ENCODE peak calls at places on chromosomes 1 and 21, in six cellular contexts. One of them, this sample, is unnamed.

GRCh38 chr21:45540601-45540970 is 1.7 kb downstream of the SLC19A1 start:
- DNase-seq in PC-9: no peak
- DNase-seq in fibroblast of the aortic adventitia: peak; percentile 42
- DNase-seq in AG10803: no peak
- DNase-seq in Peyer's patch: no peak
- DNase-seq in A549: no peak
- DNase-seq in this sample: no peak

GRCh38 chr1:184036517-184036949 is 995 bp downstream of the COLGALT2 start:
- DNase-seq in PC-9: no peak
- DNase-seq in fibroblast of the aortic adventitia: no peak
- DNase-seq in AG10803: peak; percentile 23
- DNase-seq in Peyer's patch: no peak
- DNase-seq in A549: peak; percentile 11
- DNase-seq in this sample: no peak

GRCh38 chr1:240946926-240947325 is 335.0 kb upstream of the GREM2 start:
- DNase-seq in PC-9: no peak
- DNase-seq in fibroblast of the aortic adventitia: peak; percentile 67
- DNase-seq in AG10803: peak; percentile 61
- DNase-seq in Peyer's patch: no peak
- DNase-seq in A549: peak; percentile 46
- DNase-seq in this sample: peak; percentile 18

GRCh38 chr21:41916888-41917433 is 36.9 kb downstream of the C2CD2 start:
- DNase-seq in PC-9: no peak
- DNase-seq in fibroblast of the aortic adventitia: no peak
- DNase-seq in AG10803: no peak
- DNase-seq in Peyer's patch: no peak
- DNase-seq in A549: no peak
- DNase-seq in this sample: no peak

GRCh38 chr1:238596703-238597102 is 706.0 kb upstream of the ZP4 start:
- DNase-seq in PC-9: no peak
- DNase-seq in fibroblast of the aortic adventitia: no peak
- DNase-seq in AG10803: no peak
- DNase-seq in Peyer's patch: no peak
- DNase-seq in A549: no peak
- DNase-seq in this sample: no peak

GRCh38 chr1:41523071-41523470 is 38.6 kb upstream of the EDN2 start:
- DNase-seq in PC-9: no peak
- DNase-seq in fibroblast of the aortic adventitia: no peak
- DNase-seq in AG10803: no peak
- DNase-seq in Peyer's patch: no peak
- DNase-seq in A549: no peak
- DNase-seq in this sample: no peak

GRCh38 chr1:31980835-31981782 is 32.6 kb upstream of the KHDRBS1 start:
- DNase-seq in PC-9: no peak
- DNase-seq in fibroblast of the aortic adventitia: no peak
- DNase-seq in AG10803: no peak
- DNase-seq in Peyer's patch: no peak
- DNase-seq in A549: no peak
- DNase-seq in this sample: no peak

GRCh38 chr1:74193908-74194307 is 4.1 kb downstream of the LRRIQ3 start:
- DNase-seq in PC-9: no peak
- DNase-seq in fibroblast of the aortic adventitia: peak; percentile 71
- DNase-seq in AG10803: peak; percentile 36
- DNase-seq in Peyer's patch: no peak
- DNase-seq in A549: no peak
- DNase-seq in this sample: peak; percentile 56

GRCh38 chr1:162689745-162690671 is 57.7 kb downstream of the DDR2 start:
- DNase-seq in PC-9: no peak
- DNase-seq in fibroblast of the aortic adventitia: peak; percentile 48
- DNase-seq in AG10803: peak; percentile 83
- DNase-seq in Peyer's patch: no peak
- DNase-seq in A549: no peak
- DNase-seq in this sample: no peak

GRCh38 chr1:237145379-237145778 is 103.4 kb downstream of the RYR2 start:
- DNase-seq in PC-9: no peak
- DNase-seq in fibroblast of the aortic adventitia: no peak
- DNase-seq in AG10803: no peak
- DNase-seq in Peyer's patch: no peak
- DNase-seq in A549: no peak
- DNase-seq in this sample: no peak

GRCh38 chr1:225447649-225448048 is 19.8 kb upstream of the LBR start:
- DNase-seq in PC-9: no peak
- DNase-seq in fibroblast of the aortic adventitia: peak; percentile 63
- DNase-seq in AG10803: peak; percentile 45
- DNase-seq in Peyer's patch: no peak
- DNase-seq in A549: no peak
- DNase-seq in this sample: no peak

GRCh38 chr1:43976890-43977289 is 2.1 kb upstream of the B4GALT2 start:
- DNase-seq in PC-9: no peak
- DNase-seq in fibroblast of the aortic adventitia: no peak
- DNase-seq in AG10803: no peak
- DNase-seq in Peyer's patch: no peak
- DNase-seq in A549: no peak
- DNase-seq in this sample: no peak
- H3K4me3 ChIP-seq in PC-9: no peak overlapping the region
- H3K4me3 ChIP-seq in fibroblast of the aortic adventitia: peak overlapping the region; percentile 93
- H3K4me3 ChIP-seq in AG10803: peak overlapping the region; percentile 90
- H3K4me3 ChIP-seq in Peyer's patch: no peak overlapping the region
- H3K4me3 ChIP-seq in A549: no peak overlapping the region
- H3K4me3 ChIP-seq in this sample: no peak overlapping the region

GRCh38 chr1:8821084-8821483 is 3.6 kb upstream of the RERE start:
- DNase-seq in PC-9: no peak
- DNase-seq in fibroblast of the aortic adventitia: no peak
- DNase-seq in AG10803: no peak
- DNase-seq in Peyer's patch: no peak
- DNase-seq in A549: no peak
- DNase-seq in this sample: no peak

GRCh38 chr1:8825985-8826481 is 8.6 kb upstream of the RERE start:
- DNase-seq in PC-9: no peak
- DNase-seq in fibroblast of the aortic adventitia: peak; percentile 62
- DNase-seq in AG10803: peak; percentile 93
- DNase-seq in Peyer's patch: no peak
- DNase-seq in A549: no peak
- DNase-seq in this sample: no peak

GRCh38 chr1:8818325-8818775 is 910 bp upstream of the RERE start:
- DNase-seq in PC-9: peak; percentile 74
- DNase-seq in fibroblast of the aortic adventitia: peak; percentile 80
- DNase-seq in AG10803: peak; percentile 73
- DNase-seq in Peyer's patch: no peak
- DNase-seq in A549: peak; percentile 56
- DNase-seq in this sample: peak; percentile 93

GRCh38 chr1:8823295-8823664 is 5.8 kb upstream of the RERE start:
- DNase-seq in PC-9: no peak
- DNase-seq in fibroblast of the aortic adventitia: no peak
- DNase-seq in AG10803: no peak
- DNase-seq in Peyer's patch: no peak
- DNase-seq in A549: no peak
- DNase-seq in this sample: no peak

GRCh38 chr1:8822383-8823294 is 5.2 kb upstream of the RERE start:
- DNase-seq in PC-9: peak; percentile 72
- DNase-seq in fibroblast of the aortic adventitia: peak; percentile 93
- DNase-seq in AG10803: peak; percentile 97
- DNase-seq in Peyer's patch: no peak
- DNase-seq in A549: no peak
- DNase-seq in this sample: peak; percentile 63
- TF ChIP-seq CTCF in PC-9: no peak
- TF ChIP-seq CTCF in fibroblast of the aortic adventitia: no peak
- TF ChIP-seq CTCF in AG10803: no peak
- TF ChIP-seq CTCF in Peyer's patch: no peak
- TF ChIP-seq CTCF in A549: no peak
- TF ChIP-seq CTCF in this sample: no peak

GRCh38 chr1:166087734-166088571 is 78.8 kb downstream of the FAM78B start:
- DNase-seq in PC-9: no peak
- DNase-seq in fibroblast of the aortic adventitia: no peak
- DNase-seq in AG10803: no peak
- DNase-seq in Peyer's patch: no peak
- DNase-seq in A549: no peak
- DNase-seq in this sample: no peak

GRCh38 chr1:166088572-166088955 is 78.2 kb downstream of the FAM78B start:
- DNase-seq in PC-9: no peak
- DNase-seq in fibroblast of the aortic adventitia: no peak
- DNase-seq in AG10803: no peak
- DNase-seq in Peyer's patch: no peak
- DNase-seq in A549: no peak
- DNase-seq in this sample: no peak

GRCh38 chr1:166086113-166086908 is 80.5 kb downstream of the FAM78B start:
- DNase-seq in PC-9: no peak
- DNase-seq in fibroblast of the aortic adventitia: no peak
- DNase-seq in AG10803: no peak
- DNase-seq in Peyer's patch: no peak
- DNase-seq in A549: no peak
- DNase-seq in this sample: no peak

GRCh38 chr1:166090244-166090643 is 76.6 kb downstream of the FAM78B start:
- DNase-seq in PC-9: no peak
- DNase-seq in fibroblast of the aortic adventitia: no peak
- DNase-seq in AG10803: no peak
- DNase-seq in Peyer's patch: no peak
- DNase-seq in A549: no peak
- DNase-seq in this sample: no peak

DNA sequence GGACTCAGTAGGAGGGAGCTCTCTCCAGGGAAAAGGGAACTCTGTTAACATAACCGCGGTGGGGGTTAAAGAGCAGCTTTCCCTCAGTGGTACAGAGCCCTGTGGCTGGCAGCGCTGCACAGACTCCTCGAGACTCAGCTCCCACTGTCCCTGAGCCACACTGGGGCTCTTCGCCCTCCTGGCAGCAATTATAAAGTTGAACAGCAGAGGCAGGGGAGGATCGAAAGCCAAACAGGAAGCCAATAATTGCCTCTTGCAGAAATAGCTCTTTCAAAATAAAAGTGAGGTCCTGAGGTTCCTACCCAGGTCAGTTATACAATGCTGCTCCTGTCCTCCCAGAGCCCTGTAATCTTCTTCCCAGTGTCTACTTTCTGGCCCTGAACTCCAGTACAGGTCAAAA is 77.0 kb downstream of the FAM78B start:
- DNase-seq in PC-9: no peak
- DNase-seq in fibroblast of the aortic adventitia: peak; percentile 8
- DNase-seq in AG10803: no peak
- DNase-seq in Peyer's patch: no peak
- DNase-seq in A549: no peak
- DNase-seq in this sample: no peak
- H3K4me3 ChIP-seq in PC-9: no peak overlapping the region
- H3K4me3 ChIP-seq in fibroblast of the aortic adventitia: no peak overlapping the region
- H3K4me3 ChIP-seq in AG10803: no peak overlapping the region
- H3K4me3 ChIP-seq in Peyer's patch: no peak overlapping the region
- H3K4me3 ChIP-seq in A549: no peak overlapping the region
- H3K4me3 ChIP-seq in this sample: no peak overlapping the region

GRCh38 chr1:36387141-36387949 is 1.6 kb upstream of the STK40 start:
- DNase-seq in PC-9: no peak
- DNase-seq in fibroblast of the aortic adventitia: peak; percentile 97
- DNase-seq in AG10803: peak; percentile 94
- DNase-seq in Peyer's patch: peak; percentile 46
- DNase-seq in A549: no peak
- DNase-seq in this sample: peak; percentile 81
- TF ChIP-seq CTCF in PC-9: no peak
- TF ChIP-seq CTCF in fibroblast of the aortic adventitia: peak; percentile 6
- TF ChIP-seq CTCF in AG10803: no peak
- TF ChIP-seq CTCF in Peyer's patch: no peak
- TF ChIP-seq CTCF in A549: no peak
- TF ChIP-seq CTCF in this sample: no peak

GRCh38 chr1:116372186-116372585 is 858 bp upstream of the ATP1A1 start:
- DNase-seq in PC-9: peak; percentile 90
- DNase-seq in fibroblast of the aortic adventitia: no peak
- DNase-seq in AG10803: no peak
- DNase-seq in Peyer's patch: no peak
- DNase-seq in A549: no peak
- DNase-seq in this sample: no peak
- H3K4me3 ChIP-seq in PC-9: peak overlapping the region; percentile 75
- H3K4me3 ChIP-seq in fibroblast of the aortic adventitia: peak overlapping the region; percentile 85
- H3K4me3 ChIP-seq in AG10803: peak overlapping the region; percentile 80
- H3K4me3 ChIP-seq in Peyer's patch: peak overlapping the region; percentile 92
- H3K4me3 ChIP-seq in A549: peak overlapping the region; percentile 99
- H3K4me3 ChIP-seq in this sample: peak overlapping the region; percentile 85

GRCh38 chr1:205585835-205586785 is 45.7 kb downstream of the ELK4 start:
- DNase-seq in PC-9: no peak
- DNase-seq in fibroblast of the aortic adventitia: no peak
- DNase-seq in AG10803: no peak
- DNase-seq in Peyer's patch: no peak
- DNase-seq in A549: no peak
- DNase-seq in this sample: no peak

GRCh38 chr1:205583461-205584130 is 48.2 kb downstream of the ELK4 start:
- DNase-seq in PC-9: no peak
- DNase-seq in fibroblast of the aortic adventitia: no peak
- DNase-seq in AG10803: no peak
- DNase-seq in Peyer's patch: no peak
- DNase-seq in A549: no peak
- DNase-seq in this sample: no peak

GRCh38 chr1:205585169-205585834 is 46.5 kb downstream of the ELK4 start:
- DNase-seq in PC-9: peak; percentile 56
- DNase-seq in fibroblast of the aortic adventitia: no peak
- DNase-seq in AG10803: no peak
- DNase-seq in Peyer's patch: no peak
- DNase-seq in A549: no peak
- DNase-seq in this sample: no peak

GRCh38 chr1:205582471-205583291 is 49.1 kb downstream of the ELK4 start:
- DNase-seq in PC-9: no peak
- DNase-seq in fibroblast of the aortic adventitia: no peak
- DNase-seq in AG10803: no peak
- DNase-seq in Peyer's patch: no peak
- DNase-seq in A549: no peak
- DNase-seq in this sample: no peak

DNA sequence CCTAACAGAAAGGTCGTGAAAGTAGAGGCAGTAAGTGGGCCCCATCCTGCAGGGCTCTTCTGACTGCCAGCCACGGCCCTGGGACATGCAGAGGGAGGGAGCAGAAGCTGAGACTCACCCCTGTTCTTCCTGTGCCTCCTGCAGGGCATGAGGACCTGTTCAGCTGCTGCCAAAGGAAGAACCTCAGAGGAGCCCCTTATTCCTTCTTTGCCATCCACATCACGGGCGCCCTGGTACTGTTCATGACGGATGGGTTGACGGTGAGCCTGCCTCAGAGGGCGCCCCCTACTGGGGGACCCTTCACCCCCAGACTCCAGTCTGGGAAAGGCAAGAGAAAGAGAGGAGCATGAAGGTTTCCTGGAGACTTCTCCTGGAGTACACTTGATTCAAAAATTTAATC is 47.1 kb downstream of the ELK4 start:
- DNase-seq in PC-9: no peak
- DNase-seq in fibroblast of the aortic adventitia: no peak
- DNase-seq in AG10803: no peak
- DNase-seq in Peyer's patch: no peak
- DNase-seq in A549: no peak
- DNase-seq in this sample: no peak
- TF ChIP-seq CTCF in PC-9: no peak
- TF ChIP-seq CTCF in fibroblast of the aortic adventitia: peak; percentile 32
- TF ChIP-seq CTCF in AG10803: peak; percentile 20
- TF ChIP-seq CTCF in Peyer's patch: no peak
- TF ChIP-seq CTCF in A549: peak; percentile 23
- TF ChIP-seq CTCF in this sample: no peak

This sample was measured in epithelial cell of esophagus.